ENCODE peak calls at places on chromosomes 3 and 15, in nine cellular contexts. J is AG04450; G is B cell; D is CD8-positive, alpha-beta T cell; E is pancreas; H is HL-60; U is ovary; N is kidney; P is left lung. Y is an unnamed sample.
A peak's percentile ranks its signal among the peaks of the same experiment; 100 is the strongest.

GRCh38 chr3:195249057-195249770 is 21.7 kb downstream of the XXYLT1 start:
- DNase-seq in U (no peak), G (peak; percentile 27), J (no peak), H (no peak), E (no peak), D (peak; percentile 43), P (no peak), N (no peak), Y (no peak)

GRCh38 chr15:31488437-31489204 is 162.0 kb downstream of the KLF13 start:
- DNase-seq in U (no peak), N (peak; percentile 89), J (peak; percentile 81), G (peak; percentile 51), E (no peak), D (peak; percentile 69), H (peak; percentile 69), P (peak; percentile 71), Y (peak; percentile 45)

GRCh38 chr15:38647683-38648082 is 83.1 kb upstream of the RASGRP1 start:
- DNase-seq in U (no peak), E (no peak), N (no peak), J (no peak), D (no peak), H (no peak), P (no peak), G (peak; percentile 7), Y (peak; percentile 28)

GRCh38 chr15:74776851-74777768 is 4.8 kb upstream of the CSK start:
- DNase-seq in N (no peak), P (peak; percentile 52), E (no peak), H (peak; percentile 92), U (no peak), D (peak; percentile 78), G (peak; percentile 91), J (no peak), Y (no peak)

GRCh38 chr15:90902996-90903732 is at the start of gene MAN2A2:
- DNase-seq in U (peak; percentile 46), J (no peak), P (peak; percentile 80), H (peak; percentile 75), G (peak; percentile 69), E (peak; percentile 87), N (peak; percentile 89), D (peak; percentile 77), Y (peak; percentile 59)

GRCh38 chr15:90564109-90564508 is 34.4 kb downstream of the CRTC3 start:
- DNase-seq in U (no peak), N (no peak), D (no peak), E (no peak), J (no peak), H (peak; percentile 34), G (peak; percentile 44), P (no peak), Y (no peak)

GRCh38 chr3:12970684-12971083 is 102.5 kb downstream of the IQSEC1 start:
- DNase-seq in P (no peak), H (no peak), D (no peak), E (no peak), J (no peak), N (peak; percentile 42), U (no peak), G (no peak), Y (no peak)

GRCh38 chr3:85912981-85913380 is 954.2 kb downstream of the CADM2 start:
- DNase-seq in N (no peak), D (no peak), H (no peak), E (no peak), U (no peak), P (no peak), G (no peak), J (no peak), Y (no peak)

GRCh38 chr15:67735896-67736295 is 89.4 kb upstream of the SKOR1 start:
- DNase-seq in H (no peak), N (no peak), E (no peak), G (no peak), J (no peak), U (no peak), D (no peak), P (no peak), Y (no peak)

GRCh38 chr3:172939651-172940293 is 189.2 kb downstream of the ECT2 start:
- DNase-seq in H (no peak), D (no peak), P (no peak), J (no peak), N (no peak), U (no peak), E (no peak), G (no peak), Y (no peak)

GRCh38 chr3:16468114-16469098 is 45.1 kb downstream of the RFTN1 start:
- DNase-seq in D (no peak), J (no peak), E (no peak), G (no peak), U (no peak), P (no peak), N (no peak), H (no peak), Y (no peak)

GRCh38 chr15:61199681-61200080 is 29.4 kb downstream of the RORA start:
- DNase-seq in H (no peak), E (no peak), N (no peak), U (no peak), G (no peak), P (no peak), D (no peak), J (no peak), Y (no peak)

DNA sequence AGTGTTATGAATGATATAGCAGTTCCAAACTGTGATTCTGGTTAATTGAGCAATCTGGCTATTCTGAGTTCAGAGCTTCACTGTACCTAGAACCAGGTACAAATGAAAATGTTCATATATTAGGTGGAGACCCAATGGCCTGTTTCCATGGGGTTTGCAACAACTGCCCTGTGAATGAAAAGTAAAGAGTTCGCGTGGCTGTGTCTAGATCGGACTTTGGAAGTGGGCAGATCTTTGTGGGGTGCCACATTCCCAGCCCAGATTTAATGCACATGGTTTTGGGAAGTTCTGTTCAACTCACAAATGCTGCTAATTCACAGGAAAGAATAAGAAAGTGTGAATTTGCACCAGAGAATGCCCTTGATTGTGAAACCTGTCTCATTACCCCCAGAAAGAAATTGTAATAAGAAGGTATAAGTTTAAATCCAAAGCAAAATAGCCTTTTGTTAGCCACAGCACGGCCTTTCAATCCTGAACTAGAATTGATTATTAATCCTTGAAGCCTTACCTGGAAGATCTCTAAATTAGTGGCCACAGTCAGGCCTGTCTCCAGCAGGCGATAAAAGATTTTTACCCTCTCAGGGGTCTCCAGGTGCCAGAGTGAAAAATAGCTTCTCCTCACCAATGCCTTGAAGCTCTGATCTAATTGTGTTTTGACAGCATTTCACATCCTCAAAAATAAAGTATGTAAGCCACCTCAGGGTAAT is 22.6 kb downstream of the WHAMM start:
- DNase-seq in D (no peak), U (no peak), N (no peak), J (no peak), E (no peak), P (no peak), G (no peak), H (no peak), Y (no peak)
- TF ChIP-seq CTCF in D (peak; percentile 17), U (no peak), N (no peak), J (no peak), E (no peak), P (no peak), G (no peak), H (no peak), Y (no peak)

GRCh38 chr3:125168711-125169410 is 43.7 kb downstream of the SLC12A8 start:
- DNase-seq in P (no peak), J (no peak), H (no peak), N (no peak), D (no peak), E (no peak), G (no peak), U (no peak), Y (no peak)

GRCh38 chr3:125163739-125164601 is 48.6 kb downstream of the SLC12A8 start:
- DNase-seq in N (no peak), J (no peak), P (peak; percentile 79), G (no peak), D (no peak), H (peak; percentile 62), U (no peak), E (no peak), Y (peak; percentile 36)

GRCh38 chr3:125166581-125166980 is 46.0 kb downstream of the SLC12A8 start:
- DNase-seq in U (no peak), D (no peak), E (no peak), N (no peak), P (no peak), J (no peak), H (no peak), G (no peak), Y (no peak)

GRCh38 chr3:125165948-125166553 is 46.5 kb downstream of the SLC12A8 start:
- DNase-seq in P (no peak), G (no peak), U (no peak), D (no peak), N (no peak), H (no peak), J (no peak), E (no peak), Y (no peak)

DNA sequence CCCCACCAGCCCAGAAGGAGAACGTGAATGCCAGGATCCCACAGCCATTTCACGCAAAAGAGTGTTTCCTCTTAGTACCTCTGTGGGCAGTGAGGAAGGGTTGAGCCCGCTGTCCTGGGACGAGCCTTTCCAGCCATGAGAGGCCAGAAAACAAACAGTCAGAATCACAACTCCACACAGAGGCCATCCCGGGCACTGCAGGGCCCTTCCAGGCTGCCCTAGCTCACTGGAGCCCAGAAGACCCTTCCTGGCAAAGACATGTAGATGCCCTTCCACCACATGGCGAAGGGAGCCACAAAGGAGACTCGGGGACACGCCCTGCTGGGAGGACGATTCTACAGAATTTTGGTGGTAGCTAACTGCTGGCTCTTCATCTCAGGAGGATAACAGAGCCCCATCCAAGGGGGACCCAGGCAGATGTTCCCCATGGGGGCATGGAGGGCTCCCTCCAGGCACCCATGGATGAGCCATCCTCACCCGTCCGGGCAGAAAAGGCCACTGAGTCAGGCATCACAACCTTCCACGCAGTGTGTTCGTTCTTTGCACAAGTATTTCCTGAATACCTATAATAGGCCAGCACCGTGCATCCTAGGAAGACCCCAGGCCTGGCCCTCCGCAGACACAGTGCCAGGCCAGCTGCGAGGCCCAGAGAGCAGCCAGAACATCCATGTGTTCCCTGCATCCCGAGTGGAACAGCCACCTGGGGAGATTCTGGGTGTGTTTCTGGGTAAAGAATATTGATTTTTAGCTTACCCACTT is 47.2 kb downstream of the SLC12A8 start:
- DNase-seq in H (no peak), D (no peak), G (no peak), P (peak; percentile 55), J (no peak), N (no peak), E (no peak), U (no peak), Y (no peak)
- TF ChIP-seq CTCF in H (peak; percentile 9), D (no peak), G (no peak), P (peak; percentile 78), J (peak; percentile 73), N (peak; percentile 61), E (peak; percentile 10), U (no peak), Y (no peak)

DNA sequence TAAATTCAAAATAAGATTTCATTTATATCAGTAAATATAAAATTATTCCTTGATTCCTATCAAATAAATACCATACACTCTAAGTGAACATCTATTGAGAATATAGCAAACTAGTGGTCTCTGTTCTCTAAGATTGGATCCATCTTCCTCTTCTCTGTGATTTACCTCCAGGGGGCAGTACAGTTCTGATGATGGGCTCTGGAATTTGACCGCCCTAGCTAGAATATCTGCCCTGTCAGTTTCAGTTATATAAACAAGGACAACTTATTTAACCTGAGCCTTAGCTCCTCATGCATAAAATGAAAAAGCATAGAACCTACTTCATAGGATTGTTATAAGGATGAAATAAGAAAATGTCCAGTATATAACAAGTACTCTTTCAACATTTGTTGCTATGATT is 171.1 kb upstream of the CCDC54 start:
- DNase-seq in E (no peak), P (no peak), H (peak; percentile 7), G (no peak), J (no peak), U (no peak), D (no peak), N (no peak), Y (peak; percentile 46)
- TF ChIP-seq CTCF in E (peak; percentile 31), P (peak; percentile 29), H (peak; percentile 39), G (peak; percentile 60), J (peak; percentile 63), U (no peak), D (peak; percentile 36), N (peak; percentile 37), Y (peak; percentile 55)

GRCh38 chr3:41419809-41420208 is 220.5 kb downstream of the CTNNB1 start:
- DNase-seq in P (no peak), D (no peak), N (no peak), J (no peak), H (no peak), E (no peak), U (no peak), G (no peak), Y (no peak)
- TF ChIP-seq CTCF in P (no peak), D (no peak), N (no peak), J (no peak), H (no peak), E (no peak), U (no peak), G (no peak), Y (no peak)

Y was measured in Calu3.